ENCODE peak calls at places on chromosomes 12 and 14, in eight cellular contexts. N is fibroblast of lung, K is GM23338, U is Panc1, B is choroid plexus epithelial cell, Q is brain microvascular endothelial cell, F is mesendoderm, D is astrocyte. P is an unnamed sample.

GRCh38 chr12:60205500-60205899 is 609.7 kb downstream of the SLC16A7 start:
- DNase-seq in F (peak), N (peak), B (peak), D (peak), K (peak), U (no peak), Q (no peak), P (no peak)

GRCh38 chr12:121708313-121709063 is 4.1 kb upstream of the TMEM120B start:
- DNase-seq in K (no peak), N (no peak), U (no peak), B (no peak), Q (no peak), D (no peak), F (no peak), P (peak)

GRCh38 chr14:64549805-64550538 is at the start of gene PPP1R36:
- DNase-seq in F (peak), K (peak), U (no peak), N (peak), D (no peak), Q (no peak), B (no peak), P (peak)

GRCh38 chr12:124720687-124721500 is 142.8 kb downstream of the SCARB1 start:
- DNase-seq in Q (no peak), N (peak), B (peak), U (no peak), D (peak), F (no peak), K (no peak), P (peak)

GRCh38 chr14:32938719-32939253 is at the start of gene NPAS3:
- DNase-seq in N (peak), F (no peak), K (peak), B (no peak), Q (no peak), D (no peak), U (no peak), P (peak)

GRCh38 chr12:28966049-28966778 is 182.9 kb upstream of the FAR2 start:
- DNase-seq in Q (no peak), F (no peak), K (no peak), U (no peak), B (peak), D (peak), N (peak), P (peak)

GRCh38 chr14:61456720-61457119 is 135.3 kb downstream of the PRKCH start:
- DNase-seq in U (no peak), F (peak), N (peak), D (peak), K (peak), Q (peak), B (peak), P (peak)

GRCh38 chr12:18752280-18752920 is 14.5 kb downstream of the CAPZA3 start:
- DNase-seq in F (peak), B (peak), U (no peak), K (peak), Q (peak), D (peak), N (peak), P (peak)

GRCh38 chr14:22567437-22567836 is 21.6 kb downstream of the DAD1 start:
- DNase-seq in F (no peak), B (no peak), D (no peak), N (no peak), K (no peak), Q (no peak), U (no peak), P (no peak)

GRCh38 chr14:36069535-36069900 is 107.0 kb downstream of the PTCSC3 start:
- DNase-seq in F (peak), U (peak), D (peak), B (peak), Q (peak), K (peak), N (peak), P (no peak)

GRCh38 chr14:50351016-50351415 is 38.9 kb downstream of the DMAC2L start:
- DNase-seq in F (no peak), B (no peak), Q (peak), D (peak), K (no peak), N (peak), U (no peak), P (no peak)

GRCh38 chr12:106138279-106138645 is 492 bp downstream of the NUAK1 start:
- DNase-seq in Q (no peak), N (no peak), F (no peak), U (no peak), K (no peak), B (no peak), D (no peak), P (peak)

GRCh38 chr12:45587877-45588530 is 141.5 kb upstream of the ARID2 start:
- DNase-seq in Q (no peak), B (no peak), K (no peak), U (no peak), F (no peak), D (no peak), N (no peak), P (no peak)

GRCh38 chr14:24705840-24706239 is 71.8 kb upstream of the GZMB start:
- DNase-seq in D (no peak), B (no peak), U (no peak), Q (no peak), F (no peak), N (no peak), K (no peak), P (no peak)

GRCh38 chr12:68317047-68317667 is 15.0 kb downstream of the MDM1 start:
- DNase-seq in N (peak), F (peak), D (no peak), Q (no peak), K (peak), B (peak), U (no peak), P (no peak)

GRCh38 chr14:24665440-24665991 is 31.5 kb upstream of the GZMB start:
- DNase-seq in K (no peak), U (no peak), B (no peak), D (no peak), N (no peak), Q (no peak), F (no peak), P (no peak)

GRCh38 chr12:130497991-130498390 is 160.3 kb downstream of the PIWIL1 start:
- DNase-seq in D (no peak), Q (no peak), K (no peak), N (no peak), U (no peak), F (no peak), B (no peak), P (no peak)

GRCh38 chr12:9906888-9907287 is 25.3 kb downstream of the CLEC2A start:
- DNase-seq in Q (no peak), U (no peak), K (no peak), N (peak), B (no peak), D (no peak), F (no peak), P (no peak)

GRCh38 chr12:132669166-132669879 is 17.8 kb downstream of the POLE start:
- DNase-seq in F (peak), U (no peak), D (no peak), B (no peak), N (no peak), Q (no peak), K (no peak), P (no peak)

GRCh38 chr12:75853621-75854020 is 178.0 kb downstream of the PHLDA1 start:
- DNase-seq in K (no peak), N (no peak), U (no peak), B (no peak), D (no peak), Q (no peak), F (no peak), P (no peak)

GRCh38 chr12:49296836-49297694 is 2.1 kb downstream of the PRPH start:
- DNase-seq in K (peak), F (peak), U (no peak), N (no peak), B (no peak), D (no peak), Q (no peak), P (no peak)

GRCh38 chr12:18549598-18549997 is 188.2 kb downstream of the PLCZ1 start:
- DNase-seq in K (peak), U (no peak), Q (no peak), D (peak), N (peak), F (peak), B (no peak), P (no peak)

DNA sequence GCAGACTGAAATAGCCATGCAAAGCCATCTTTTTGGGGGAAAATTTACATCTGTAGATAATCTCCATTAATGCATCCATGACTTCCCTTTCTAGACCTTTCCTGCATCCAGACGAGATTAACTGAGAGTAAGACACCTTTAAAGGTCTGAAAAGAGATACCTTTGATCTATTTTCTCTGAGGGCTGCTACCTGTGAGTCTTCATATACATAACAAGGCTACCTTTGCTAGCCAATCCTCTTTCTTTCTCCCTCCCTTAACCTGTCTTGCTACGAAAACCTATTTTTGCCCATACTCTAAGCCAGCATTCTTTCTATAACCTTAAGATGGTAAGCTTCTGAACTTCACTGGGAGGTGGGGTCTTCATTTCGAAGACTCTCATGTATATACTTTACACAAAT is 908.5 kb upstream of the FBXO33 start:
- DNase-seq in F (no peak), U (no peak), N (no peak), Q (no peak), B (no peak), D (no peak), K (peak), P (no peak)
- H3K4me3 ChIP-seq in F (no peak), U (no peak), N (no peak), Q (no peak), B (no peak), D (no peak), K (peak), P (no peak)

GRCh38 chr12:95995238-95996031 is 709 bp downstream of the HAL start:
- DNase-seq in B (no peak), Q (no peak), U (no peak), K (no peak), D (no peak), F (no peak), N (peak), P (peak)
- H3K4me3 ChIP-seq in B (no peak), Q (no peak), U (no peak), K (no peak), D (no peak), F (no peak), N (no peak), P (no peak)

GRCh38 chr12:108337235-108338223 is 1.6 kb downstream of the CMKLR1 start:
- DNase-seq in K (peak), Q (peak), F (peak), U (peak), D (no peak), B (peak), N (peak), P (no peak)
- H3K4me3 ChIP-seq in K (no peak), Q (no peak), F (no peak), U (no peak), D (no peak), B (no peak), N (no peak), P (peak)

GRCh38 chr14:103141117-103141796 is 18.0 kb downstream of the TNFAIP2 start:
- DNase-seq in K (peak), D (no peak), Q (no peak), B (peak), N (peak), F (peak), U (peak), P (peak)

GRCh38 chr14:103140316-103141109 is 17.3 kb downstream of the TNFAIP2 start:
- DNase-seq in D (no peak), K (no peak), U (no peak), B (no peak), Q (no peak), N (no peak), F (no peak), P (no peak)

GRCh38 chr14:103138483-103139370 is 15.5 kb downstream of the TNFAIP2 start:
- DNase-seq in F (peak), D (no peak), N (no peak), K (peak), B (no peak), Q (no peak), U (no peak), P (peak)

GRCh38 chr14:103137721-103138482 is 14.6 kb downstream of the TNFAIP2 start:
- DNase-seq in F (no peak), B (no peak), N (no peak), K (no peak), D (no peak), U (no peak), Q (no peak), P (peak)

DNA sequence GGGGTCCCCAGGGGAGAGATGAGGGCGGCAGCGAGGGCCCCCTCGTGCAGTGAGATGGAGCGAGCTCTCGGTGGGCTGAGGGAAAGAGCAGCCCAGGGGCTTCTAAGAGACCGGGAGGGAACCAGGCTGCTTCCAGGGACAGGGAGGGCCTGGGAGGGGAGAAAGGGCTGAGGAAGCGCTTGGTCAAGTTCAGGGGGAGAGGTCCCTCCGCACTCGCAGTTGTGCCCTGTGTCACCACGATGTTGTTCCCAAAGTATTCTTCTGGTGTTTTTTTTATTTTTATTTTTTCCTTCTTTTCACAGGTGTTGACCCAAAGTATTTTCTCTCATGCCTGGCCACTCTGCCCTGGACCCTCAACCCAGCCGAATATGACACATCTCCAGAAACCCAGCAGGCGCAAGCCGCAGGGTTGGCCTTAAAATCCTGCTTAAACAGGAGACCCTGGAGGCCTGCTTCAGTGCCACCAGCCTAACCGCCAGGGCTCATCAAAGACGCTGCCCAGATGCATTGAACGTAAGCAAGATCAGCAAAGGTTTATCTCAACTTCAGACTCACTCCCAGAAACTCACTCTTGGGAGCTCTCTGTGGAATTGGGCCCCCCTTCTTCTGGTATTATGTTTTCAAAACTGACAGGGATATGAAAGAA is 16.2 kb downstream of the TNFAIP2 start:
- DNase-seq in K (peak), D (no peak), U (no peak), Q (no peak), B (no peak), N (no peak), F (peak), P (peak)
- H3K4me3 ChIP-seq in K (peak), D (no peak), U (peak), Q (no peak), B (no peak), N (no peak), F (peak), P (no peak)

DNA sequence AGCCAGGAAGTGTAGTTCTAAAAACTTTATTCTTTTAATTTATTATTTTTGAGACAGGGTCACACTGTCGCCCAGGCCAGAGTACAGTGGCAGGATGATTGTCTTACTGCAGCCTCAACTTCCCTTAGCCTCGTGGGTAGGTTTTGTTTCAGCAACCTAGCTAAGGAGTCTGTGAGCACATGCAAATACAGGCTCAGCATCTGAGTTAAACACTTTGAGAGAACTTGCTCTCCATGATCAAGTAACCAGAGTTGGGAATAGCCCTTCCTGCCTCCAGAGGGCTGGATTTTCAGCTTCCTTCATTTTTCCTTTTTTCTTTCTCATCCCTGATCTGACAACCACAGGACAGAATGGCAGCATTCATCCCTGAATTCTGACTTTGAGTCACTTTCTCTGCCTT is 871.3 kb downstream of the GALC start:
- DNase-seq in B (no peak), N (no peak), K (peak), Q (no peak), F (no peak), D (no peak), U (no peak), P (no peak)
- H3K4me3 ChIP-seq in B (no peak), N (no peak), K (no peak), Q (no peak), F (no peak), D (no peak), U (no peak), P (no peak)

GRCh38 chr14:28913056-28913455 is 146.5 kb downstream of the FOXG1 start:
- DNase-seq in F (no peak), B (no peak), U (no peak), N (no peak), Q (no peak), K (no peak), D (no peak), P (no peak)
- H3K4me3 ChIP-seq in F (no peak), B (no peak), U (no peak), N (no peak), Q (no peak), K (no peak), D (no peak), P (no peak)

GRCh38 chr12:63154560-63154959 is 3.6 kb upstream of the AVPR1A start:
- DNase-seq in N (no peak), K (no peak), D (no peak), U (no peak), B (no peak), Q (no peak), F (peak), P (no peak)

GRCh38 chr12:63151061-63151897 is at the start of gene AVPR1A:
- DNase-seq in B (peak), F (peak), N (no peak), D (no peak), Q (no peak), U (no peak), K (peak), P (no peak)

GRCh38 chr12:63150255-63151060 is 543 bp downstream of the AVPR1A start:
- DNase-seq in B (peak), F (peak), Q (no peak), K (peak), U (no peak), N (no peak), D (no peak), P (peak)

GRCh38 chr12:63151898-63152700 is 1.1 kb upstream of the AVPR1A start:
- DNase-seq in B (peak), Q (peak), U (peak), K (peak), F (peak), N (peak), D (peak), P (peak)

DNA sequence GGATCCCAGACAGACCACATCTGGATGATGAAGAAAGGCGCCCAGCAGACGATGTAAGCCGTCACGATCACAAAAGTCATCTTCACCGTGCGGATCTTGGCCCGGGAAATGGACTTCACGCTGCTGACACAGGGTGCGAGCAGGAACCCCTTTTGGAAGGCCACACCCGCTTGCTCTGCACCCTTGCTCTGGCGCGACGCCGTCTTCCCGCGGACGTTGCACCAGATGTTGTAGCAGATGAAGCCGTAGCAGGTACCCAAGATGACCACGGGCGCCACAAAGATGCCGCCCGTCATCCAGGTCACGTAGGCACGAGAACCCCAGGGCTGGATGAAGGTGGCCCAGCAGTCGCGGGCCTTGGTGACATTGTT is 1.1 kb downstream of the AVPR1A start:
- DNase-seq in K (no peak), B (no peak), F (no peak), N (no peak), Q (no peak), D (no peak), U (no peak), P (peak)
- H3K4me3 ChIP-seq in K (peak), B (no peak), F (no peak), N (no peak), Q (no peak), D (no peak), U (no peak), P (peak)

DNA sequence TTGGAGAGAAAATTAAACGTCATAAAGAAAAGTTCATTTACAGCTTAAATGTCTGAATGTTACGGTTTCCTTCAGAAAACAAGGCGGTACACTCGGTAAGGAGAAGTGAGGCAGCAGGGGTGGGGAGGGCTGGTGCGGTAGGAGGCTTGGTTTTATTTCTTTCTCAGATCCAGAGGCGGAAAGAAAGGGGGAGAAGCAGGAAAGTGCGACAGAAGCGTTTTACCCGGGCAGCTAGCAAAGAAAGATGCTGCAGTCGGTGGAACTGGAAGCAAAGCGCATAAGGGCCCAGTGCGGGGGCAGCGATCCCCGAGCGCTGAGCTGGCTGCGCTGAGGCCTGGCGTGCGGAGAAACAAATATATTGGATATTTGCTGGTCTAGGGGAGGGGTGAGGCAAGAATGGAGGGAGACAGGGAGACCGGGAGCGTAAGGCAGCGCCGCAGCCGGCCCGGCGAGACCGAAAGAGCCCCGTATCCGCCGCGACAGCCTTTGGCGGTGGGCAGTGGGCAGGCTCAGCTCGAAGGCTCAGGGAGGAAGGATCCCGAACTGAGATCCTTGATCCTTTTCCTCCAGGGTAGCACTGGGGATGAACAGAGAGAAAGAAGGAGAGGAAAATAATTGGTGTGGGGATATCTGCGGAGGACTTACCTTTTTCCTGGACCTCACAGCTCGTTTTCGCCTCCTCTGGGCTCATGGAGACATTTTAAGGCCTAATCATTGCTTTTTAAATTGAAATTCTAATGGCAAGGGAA is 6.4 kb upstream of the HOXC11 start:
- DNase-seq in F (no peak), U (no peak), Q (no peak), K (no peak), N (no peak), D (no peak), B (no peak), P (no peak)
- H3K4me3 ChIP-seq in F (no peak), U (no peak), Q (no peak), K (peak), N (no peak), D (no peak), B (no peak), P (peak)

P was measured in right cardiac atrium.